ENCODE peak calls at places on chromosomes 11 and 22, in ten cellular contexts. C, P, Q, E, A, Y, I, S, N and J are unnamed samples. For H3K27me3, the result is how much of the 10 kb centered on the place peaks cover.

GRCh38 chr11:119585038-119585666 is 143.8 kb downstream of the NECTIN1 start:
- DNase-seq in N (peak), Q (peak), P (peak), E (peak), Y (no peak), I (no peak), A (no peak), S (peak), C (no peak), J (peak)

GRCh38 chr11:22192642-22193347 is at the start of gene ANO5:
- DNase-seq in Y (peak), A (no peak), C (peak), Q (peak), S (peak), E (peak), P (peak), I (no peak), N (peak), J (peak)

GRCh38 chr11:18729426-18729825 is 3.4 kb upstream of the IGSF22 start:
- DNase-seq in E (no peak), N (no peak), S (no peak), I (no peak), C (no peak), P (no peak), Q (no peak), A (no peak), Y (no peak), J (no peak)

GRCh38 chr11:69841859-69842698 is 22.9 kb upstream of the FGF3 start:
- DNase-seq in A (no peak), C (no peak), Y (peak), P (peak), Q (no peak), S (no peak), E (no peak), I (peak), N (no peak), J (no peak)

GRCh38 chr11:65274734-65275682 is 13.2 kb downstream of the POLA2 start:
- DNase-seq in N (peak), Q (peak), A (no peak), E (peak), Y (no peak), C (peak), P (no peak), I (peak), S (peak), J (peak)

GRCh38 chr11:67268684-67269268 is 2.5 kb downstream of the GRK2 start:
- DNase-seq in E (no peak), Y (no peak), I (no peak), S (no peak), N (no peak), P (no peak), Q (no peak), A (no peak), C (peak), J (no peak)

GRCh38 chr11:507727-508515 is 879 bp upstream of the RNH1 start:
- DNase-seq in I (no peak), C (no peak), S (no peak), P (no peak), N (no peak), Q (no peak), E (no peak), A (no peak), Y (no peak), J (no peak)

GRCh38 chr11:123526027-123526805 is 96.1 kb downstream of the GRAMD1B start:
- DNase-seq in I (no peak), Y (no peak), P (no peak), S (no peak), E (no peak), Q (no peak), N (no peak), C (no peak), A (no peak), J (no peak)

GRCh38 chr11:86632499-86633269 is 39.7 kb downstream of the ME3 start:
- DNase-seq in Y (no peak), N (no peak), P (no peak), E (peak), Q (peak), A (peak), C (peak), S (no peak), I (peak), J (no peak)

GRCh38 chr22:37508431-37508963 is 10.7 kb downstream of the CARD10 start:
- DNase-seq in C (no peak), N (no peak), A (no peak), Y (no peak), I (no peak), S (no peak), P (no peak), Q (no peak), E (no peak), J (no peak)

GRCh38 chr22:37764622-37765021 is 43.1 kb upstream of the GCAT start:
- DNase-seq in Y (no peak), I (no peak), N (no peak), Q (no peak), S (no peak), P (no peak), C (no peak), A (no peak), E (no peak), J (no peak)

GRCh38 chr11:92397356-92397755 is 172.7 kb downstream of the FAT3 start:
- DNase-seq in C (no peak), I (no peak), A (no peak), S (no peak), N (no peak), P (no peak), Q (no peak), Y (no peak), E (no peak), J (no peak)

GRCh38 chr11:70432065-70432464 is 33.7 kb downstream of the CTTN start:
- DNase-seq in P (no peak), Q (no peak), Y (no peak), A (no peak), N (no peak), E (no peak), I (no peak), C (no peak), S (no peak), J (no peak)

GRCh38 chr11:47215366-47215925 is 672 bp downstream of the DDB2 start:
- DNase-seq in S (no peak), C (no peak), P (no peak), N (no peak), I (no peak), Y (no peak), Q (no peak), A (no peak), E (no peak), J (no peak)
- TF ChIP-seq POLR2AphosphoS5 in S (no peak), C (no peak), P (no peak), N (no peak), I (no peak), Y (no peak), Q (no peak), A (no peak), E (no peak), J (no peak)

DNA sequence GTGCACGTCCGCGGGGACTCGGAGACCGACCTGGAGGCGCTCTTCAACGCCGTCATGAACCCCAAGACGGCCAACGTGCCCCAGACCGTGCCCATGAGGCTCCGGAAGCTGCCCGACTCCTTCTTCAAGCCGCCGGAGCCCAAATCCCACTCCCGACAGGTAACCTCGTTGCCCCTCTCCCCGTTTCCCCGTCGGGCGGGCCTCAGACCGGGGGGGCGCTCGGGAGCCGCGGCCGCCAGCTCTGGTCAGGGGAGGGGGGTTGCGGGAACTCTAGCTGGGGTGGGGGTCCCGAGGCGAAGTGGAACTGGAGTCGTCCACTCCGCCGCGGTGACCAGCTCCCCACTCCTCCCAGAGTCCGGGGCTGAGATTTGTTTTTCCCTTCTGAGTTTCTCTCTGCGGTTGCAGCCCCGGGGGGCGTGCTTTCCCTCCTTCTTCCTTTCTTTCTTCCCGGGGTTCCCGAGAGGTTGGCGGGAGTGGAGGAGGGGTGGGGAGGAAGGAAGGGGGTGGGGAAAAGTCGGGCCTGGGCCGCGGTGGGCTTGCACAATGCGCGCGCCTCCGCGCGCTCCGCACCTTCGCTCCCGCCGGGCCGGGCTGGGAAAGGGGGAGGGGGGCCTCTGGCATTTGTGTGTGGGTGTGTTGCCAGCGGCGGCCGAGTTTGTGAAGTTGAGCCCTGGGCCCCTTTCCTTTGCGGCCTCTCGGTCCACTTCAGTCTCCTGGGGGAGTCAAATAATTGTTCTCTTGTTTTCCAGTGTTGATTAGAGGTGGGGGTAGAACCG is 952 bp downstream of the YAP1 start:
- DNase-seq in Q (peak), S (peak), C (peak), Y (peak), N (peak), A (no peak), P (peak), E (peak), I (no peak), J (peak)
- H3K27me3 ChIP-seq in Q (under half), S (under half), C (under half), Y (under half), N (under half), A (under half), P (under half), E (under half), I (under half), J (under half)

GRCh38 chr11:41282436-41282835 is 177.0 kb downstream of the LRRC4C start:
- DNase-seq in N (no peak), P (no peak), Y (no peak), I (no peak), C (no peak), Q (no peak), S (no peak), A (no peak), E (no peak), J (no peak)

GRCh38 chr11:41283196-41283930 is 176.1 kb downstream of the LRRC4C start:
- DNase-seq in S (no peak), A (no peak), E (no peak), N (no peak), P (no peak), C (no peak), Y (no peak), I (no peak), Q (no peak), J (no peak)

GRCh38 chr11:41286751-41287150 is 172.7 kb downstream of the LRRC4C start:
- DNase-seq in Q (no peak), A (no peak), Y (no peak), S (no peak), P (no peak), E (no peak), C (no peak), I (no peak), N (no peak), J (no peak)

GRCh38 chr11:41281131-41281742 is 178.2 kb downstream of the LRRC4C start:
- DNase-seq in C (no peak), E (no peak), P (no peak), I (no peak), S (no peak), A (no peak), Y (no peak), Q (no peak), N (no peak), J (no peak)
- H3K4me3 ChIP-seq in C (no peak), E (no peak), P (no peak), I (no peak), S (no peak), A (no peak), Y (no peak), Q (no peak), N (no peak), J (no peak)

DNA sequence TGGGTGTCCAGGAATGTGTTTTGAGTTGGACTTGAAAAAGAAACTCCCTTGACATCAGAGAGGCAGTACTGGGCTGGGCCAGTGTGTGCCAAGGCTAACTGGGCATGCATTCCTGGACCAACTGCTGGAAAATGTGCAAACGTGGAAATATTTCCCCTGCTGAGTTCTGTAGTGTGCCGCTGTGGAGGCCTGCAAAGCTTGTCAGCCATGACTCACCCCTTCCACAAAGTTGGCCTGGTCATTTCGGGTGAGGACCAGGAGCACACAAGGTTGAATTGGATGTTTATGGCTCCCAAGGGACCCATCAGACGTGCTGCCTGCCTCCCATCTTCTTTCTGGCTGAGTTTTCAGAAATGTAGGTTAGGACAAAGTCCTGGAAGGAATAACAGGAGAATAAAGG is 513.1 kb downstream of the MIAT start:
- DNase-seq in Q (peak), C (peak), Y (no peak), S (no peak), N (no peak), A (no peak), E (no peak), I (peak), P (no peak), J (no peak)
- TF ChIP-seq POLR2AphosphoS5 in Q (no peak), C (peak), Y (no peak), S (peak), N (no peak), A (no peak), E (no peak), I (no peak), P (no peak), J (no peak)

GRCh38 chr11:2929511-2929879 is 275 bp upstream of the PHLDA2 start:
- DNase-seq in Q (peak), S (peak), C (peak), A (no peak), I (peak), E (peak), Y (no peak), P (no peak), N (peak), J (peak)
- H3K27me3 ChIP-seq in Q (under half), S (under half), C (half or more), A (under half), I (under half), E (under half), Y (under half), P (under half), N (under half), J (half or more)

DNA sequence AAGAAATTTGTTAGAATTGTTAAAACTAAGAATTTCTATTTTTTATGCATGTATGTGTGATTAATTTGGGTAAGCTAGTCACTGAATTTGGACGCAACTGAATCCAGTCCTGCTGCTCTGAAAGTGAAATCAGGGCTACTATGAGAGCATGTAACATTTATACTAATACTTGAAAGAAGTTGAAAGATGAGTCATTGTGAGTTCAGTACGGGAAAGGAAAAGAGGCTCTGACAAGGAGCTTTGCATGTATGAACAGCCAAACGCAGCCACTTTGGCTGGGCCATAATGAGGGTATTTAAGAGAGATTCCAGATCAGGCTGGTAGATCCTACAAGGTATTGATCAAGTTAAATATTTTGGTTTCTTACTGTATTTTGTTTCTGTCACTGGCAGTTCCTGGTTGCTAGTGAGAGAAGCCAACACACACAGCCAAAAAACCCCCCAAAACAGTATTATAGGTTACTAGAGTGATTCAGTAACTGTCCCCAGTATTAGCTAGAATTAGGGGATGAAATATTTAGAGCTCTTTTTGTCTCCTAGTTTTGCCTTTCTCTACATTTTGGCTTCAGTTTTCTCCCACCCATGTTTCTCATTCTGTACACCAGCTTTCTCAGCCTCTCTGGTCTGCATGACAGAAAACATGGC is 14.1 kb downstream of the AASDHPPT start:
- DNase-seq in N (peak), C (no peak), P (no peak), Q (peak), I (no peak), Y (no peak), S (no peak), E (no peak), A (no peak), J (no peak)
- H3K4me3 ChIP-seq in N (no peak), C (no peak), P (no peak), Q (no peak), I (no peak), Y (no peak), S (no peak), E (no peak), A (no peak), J (no peak)